ENCODE peak calls at places on chromosomes 7 and 10, in five cellular contexts. One of them, this sample, is unnamed.

GRCh38 chr7:46844486-46844885 is 737.4 kb downstream of the TNS3 start:
- DNase-seq in fibroblast of villous mesenchyme: no peak
- DNase-seq in stimulated activated CD8-positive, alpha-beta memory T cell treated with anti-CD3 and anti-CD28 coated beads, Interleukin-15, amount 100 ng/mL, for 24 hours: no peak
- DNase-seq in left kidney: no peak
- DNase-seq in central memory CD4-positive, alpha-beta T cell: no peak
- DNase-seq in this sample: peak

GRCh38 chr10:55500931-55501559 is 700.0 kb upstream of the PCDH15 start:
- DNase-seq in stimulated activated CD8-positive, alpha-beta memory T cell treated with anti-CD3 and anti-CD28 coated beads, Interleukin-15, amount 100 ng/mL, for 24 hours: no peak
- DNase-seq in fibroblast of villous mesenchyme: no peak
- DNase-seq in left kidney: peak
- DNase-seq in central memory CD4-positive, alpha-beta T cell: no peak
- DNase-seq in this sample: no peak

GRCh38 chr7:156402255-156402654 is 238.3 kb upstream of the RNF32 start:
- DNase-seq in stimulated activated CD8-positive, alpha-beta memory T cell treated with anti-CD3 and anti-CD28 coated beads, Interleukin-15, amount 100 ng/mL, for 24 hours: no peak
- DNase-seq in left kidney: no peak
- DNase-seq in central memory CD4-positive, alpha-beta T cell: no peak
- DNase-seq in fibroblast of villous mesenchyme: no peak
- DNase-seq in this sample: no peak

GRCh38 chr10:127193125-127193524 is 3.3 kb downstream of the INSYN2A start:
- DNase-seq in fibroblast of villous mesenchyme: peak
- DNase-seq in left kidney: no peak
- DNase-seq in stimulated activated CD8-positive, alpha-beta memory T cell treated with anti-CD3 and anti-CD28 coated beads, Interleukin-15, amount 100 ng/mL, for 24 hours: no peak
- DNase-seq in central memory CD4-positive, alpha-beta T cell: no peak
- DNase-seq in this sample: no peak

GRCh38 chr7:155166673-155167370 is 96.7 kb downstream of the HTR5A start:
- DNase-seq in central memory CD4-positive, alpha-beta T cell: no peak
- DNase-seq in left kidney: no peak
- DNase-seq in fibroblast of villous mesenchyme: peak
- DNase-seq in stimulated activated CD8-positive, alpha-beta memory T cell treated with anti-CD3 and anti-CD28 coated beads, Interleukin-15, amount 100 ng/mL, for 24 hours: no peak
- DNase-seq in this sample: peak

GRCh38 chr10:22779331-22780019 is 65.1 kb upstream of the PIP4K2A start:
- DNase-seq in stimulated activated CD8-positive, alpha-beta memory T cell treated with anti-CD3 and anti-CD28 coated beads, Interleukin-15, amount 100 ng/mL, for 24 hours: no peak
- DNase-seq in central memory CD4-positive, alpha-beta T cell: no peak
- DNase-seq in left kidney: peak
- DNase-seq in fibroblast of villous mesenchyme: no peak
- DNase-seq in this sample: peak

GRCh38 chr7:18799899-18800298 is 304.4 kb downstream of the HDAC9 start:
- DNase-seq in fibroblast of villous mesenchyme: no peak
- DNase-seq in central memory CD4-positive, alpha-beta T cell: no peak
- DNase-seq in left kidney: no peak
- DNase-seq in stimulated activated CD8-positive, alpha-beta memory T cell treated with anti-CD3 and anti-CD28 coated beads, Interleukin-15, amount 100 ng/mL, for 24 hours: no peak
- DNase-seq in this sample: no peak

GRCh38 chr10:132650611-132651250 is 113.1 kb downstream of the INPP5A start:
- DNase-seq in left kidney: no peak
- DNase-seq in stimulated activated CD8-positive, alpha-beta memory T cell treated with anti-CD3 and anti-CD28 coated beads, Interleukin-15, amount 100 ng/mL, for 24 hours: no peak
- DNase-seq in fibroblast of villous mesenchyme: no peak
- DNase-seq in central memory CD4-positive, alpha-beta T cell: no peak
- DNase-seq in this sample: no peak

GRCh38 chr10:15712903-15713302 is 6.8 kb downstream of the ITGA8 start:
- DNase-seq in left kidney: no peak
- DNase-seq in central memory CD4-positive, alpha-beta T cell: no peak
- DNase-seq in fibroblast of villous mesenchyme: no peak
- DNase-seq in stimulated activated CD8-positive, alpha-beta memory T cell treated with anti-CD3 and anti-CD28 coated beads, Interleukin-15, amount 100 ng/mL, for 24 hours: no peak
- DNase-seq in this sample: no peak

GRCh38 chr7:24981544-24981951 is 1.6 kb upstream of the OSBPL3 start:
- DNase-seq in left kidney: peak
- DNase-seq in central memory CD4-positive, alpha-beta T cell: peak
- DNase-seq in stimulated activated CD8-positive, alpha-beta memory T cell treated with anti-CD3 and anti-CD28 coated beads, Interleukin-15, amount 100 ng/mL, for 24 hours: no peak
- DNase-seq in fibroblast of villous mesenchyme: peak
- DNase-seq in this sample: peak